ENCODE peak calls at places on chromosome 10, in four cellular contexts. One of them, this sample, is unnamed.

GRCh38 chr10:107546986-107547385 is 382.5 kb upstream of the SORCS1 start:
- DNase-seq in stimulated activated CD8-positive, alpha-beta memory T cell treated with anti-CD3 and anti-CD28 coated beads, Interleukin-15, amount 100 ng/mL, for 24 hours: no peak
- DNase-seq in CD4-positive, alpha-beta memory T cell: no peak
- DNase-seq in NCI-H1092 treated with DMSO at 0.1 percent for 48 hours: no peak
- DNase-seq in this sample: no peak

GRCh38 chr10:118956253-118957140 is 73.0 kb upstream of the NANOS1 start:
- DNase-seq in stimulated activated CD8-positive, alpha-beta memory T cell treated with anti-CD3 and anti-CD28 coated beads, Interleukin-15, amount 100 ng/mL, for 24 hours: no peak
- DNase-seq in CD4-positive, alpha-beta memory T cell: no peak
- DNase-seq in NCI-H1092 treated with DMSO at 0.1 percent for 48 hours: no peak
- DNase-seq in this sample: no peak

GRCh38 chr10:77479586-77479985 is 158.0 kb downstream of the KCNMA1 start:
- DNase-seq in stimulated activated CD8-positive, alpha-beta memory T cell treated with anti-CD3 and anti-CD28 coated beads, Interleukin-15, amount 100 ng/mL, for 24 hours: no peak
- DNase-seq in CD4-positive, alpha-beta memory T cell: no peak
- DNase-seq in NCI-H1092 treated with DMSO at 0.1 percent for 48 hours: no peak
- DNase-seq in this sample: no peak

GRCh38 chr10:27658788-27659187 is 86.8 kb downstream of the MKX start:
- DNase-seq in stimulated activated CD8-positive, alpha-beta memory T cell treated with anti-CD3 and anti-CD28 coated beads, Interleukin-15, amount 100 ng/mL, for 24 hours: no peak
- DNase-seq in CD4-positive, alpha-beta memory T cell: no peak
- DNase-seq in NCI-H1092 treated with DMSO at 0.1 percent for 48 hours: no peak
- DNase-seq in this sample: no peak

GRCh38 chr10:71671983-71672535 is 47.5 kb downstream of the C10orf105 start:
- DNase-seq in stimulated activated CD8-positive, alpha-beta memory T cell treated with anti-CD3 and anti-CD28 coated beads, Interleukin-15, amount 100 ng/mL, for 24 hours: no peak
- DNase-seq in CD4-positive, alpha-beta memory T cell: no peak
- DNase-seq in NCI-H1092 treated with DMSO at 0.1 percent for 48 hours: no peak
- DNase-seq in this sample: no peak

GRCh38 chr10:61869772-61870520 is 31.6 kb upstream of the ARID5B start:
- DNase-seq in stimulated activated CD8-positive, alpha-beta memory T cell treated with anti-CD3 and anti-CD28 coated beads, Interleukin-15, amount 100 ng/mL, for 24 hours: no peak
- DNase-seq in CD4-positive, alpha-beta memory T cell: no peak
- DNase-seq in NCI-H1092 treated with DMSO at 0.1 percent for 48 hours: no peak
- DNase-seq in this sample: no peak

GRCh38 chr10:72665925-72666324 is 26.0 kb upstream of the MCU start:
- DNase-seq in stimulated activated CD8-positive, alpha-beta memory T cell treated with anti-CD3 and anti-CD28 coated beads, Interleukin-15, amount 100 ng/mL, for 24 hours: no peak
- DNase-seq in CD4-positive, alpha-beta memory T cell: no peak
- DNase-seq in NCI-H1092 treated with DMSO at 0.1 percent for 48 hours: no peak
- DNase-seq in this sample: no peak

GRCh38 chr10:25028711-25029110 is 12.3 kb downstream of the THNSL1 start:
- DNase-seq in stimulated activated CD8-positive, alpha-beta memory T cell treated with anti-CD3 and anti-CD28 coated beads, Interleukin-15, amount 100 ng/mL, for 24 hours: no peak
- DNase-seq in CD4-positive, alpha-beta memory T cell: no peak
- DNase-seq in NCI-H1092 treated with DMSO at 0.1 percent for 48 hours: no peak
- DNase-seq in this sample: no peak

GRCh38 chr10:88281592-88282268 is 301.4 kb downstream of the RNLS start:
- DNase-seq in stimulated activated CD8-positive, alpha-beta memory T cell treated with anti-CD3 and anti-CD28 coated beads, Interleukin-15, amount 100 ng/mL, for 24 hours: no peak
- DNase-seq in CD4-positive, alpha-beta memory T cell: no peak
- DNase-seq in NCI-H1092 treated with DMSO at 0.1 percent for 48 hours: no peak
- DNase-seq in this sample: no peak

GRCh38 chr10:131242007-131242406 is 69.5 kb downstream of the TCERG1L start:
- DNase-seq in stimulated activated CD8-positive, alpha-beta memory T cell treated with anti-CD3 and anti-CD28 coated beads, Interleukin-15, amount 100 ng/mL, for 24 hours: no peak
- DNase-seq in CD4-positive, alpha-beta memory T cell: no peak
- DNase-seq in NCI-H1092 treated with DMSO at 0.1 percent for 48 hours: peak
- DNase-seq in this sample: no peak

GRCh38 chr10:72697711-72698110 is 5.8 kb downstream of the MCU start:
- DNase-seq in stimulated activated CD8-positive, alpha-beta memory T cell treated with anti-CD3 and anti-CD28 coated beads, Interleukin-15, amount 100 ng/mL, for 24 hours: no peak
- DNase-seq in CD4-positive, alpha-beta memory T cell: no peak
- DNase-seq in NCI-H1092 treated with DMSO at 0.1 percent for 48 hours: no peak
- DNase-seq in this sample: no peak

GRCh38 chr10:21298686-21299085 is 226.8 kb downstream of the SKIDA1 start:
- DNase-seq in stimulated activated CD8-positive, alpha-beta memory T cell treated with anti-CD3 and anti-CD28 coated beads, Interleukin-15, amount 100 ng/mL, for 24 hours: no peak
- DNase-seq in CD4-positive, alpha-beta memory T cell: no peak
- DNase-seq in NCI-H1092 treated with DMSO at 0.1 percent for 48 hours: no peak
- DNase-seq in this sample: no peak

GRCh38 chr10:70232859-70233108 is 445 bp downstream of the PPA1 start:
- DNase-seq in stimulated activated CD8-positive, alpha-beta memory T cell treated with anti-CD3 and anti-CD28 coated beads, Interleukin-15, amount 100 ng/mL, for 24 hours: no peak
- DNase-seq in CD4-positive, alpha-beta memory T cell: no peak
- DNase-seq in NCI-H1092 treated with DMSO at 0.1 percent for 48 hours: no peak
- DNase-seq in this sample: no peak

GRCh38 chr10:132319853-132320669 is 11.9 kb upstream of the LRRC27 start:
- DNase-seq in stimulated activated CD8-positive, alpha-beta memory T cell treated with anti-CD3 and anti-CD28 coated beads, Interleukin-15, amount 100 ng/mL, for 24 hours: no peak
- DNase-seq in CD4-positive, alpha-beta memory T cell: no peak
- DNase-seq in NCI-H1092 treated with DMSO at 0.1 percent for 48 hours: no peak
- DNase-seq in this sample: no peak

GRCh38 chr10:93458821-93459257 is 23.3 kb downstream of the MYOF start:
- DNase-seq in stimulated activated CD8-positive, alpha-beta memory T cell treated with anti-CD3 and anti-CD28 coated beads, Interleukin-15, amount 100 ng/mL, for 24 hours: no peak
- DNase-seq in CD4-positive, alpha-beta memory T cell: no peak
- DNase-seq in NCI-H1092 treated with DMSO at 0.1 percent for 48 hours: no peak
- DNase-seq in this sample: no peak

GRCh38 chr10:45809829-45810228 is 37.5 kb downstream of the AGAP4 start:
- DNase-seq in stimulated activated CD8-positive, alpha-beta memory T cell treated with anti-CD3 and anti-CD28 coated beads, Interleukin-15, amount 100 ng/mL, for 24 hours: no peak
- DNase-seq in CD4-positive, alpha-beta memory T cell: no peak
- DNase-seq in NCI-H1092 treated with DMSO at 0.1 percent for 48 hours: no peak
- DNase-seq in this sample: no peak

GRCh38 chr10:29849434-29849833 is 210.0 kb downstream of the JCAD start:
- DNase-seq in stimulated activated CD8-positive, alpha-beta memory T cell treated with anti-CD3 and anti-CD28 coated beads, Interleukin-15, amount 100 ng/mL, for 24 hours: no peak
- DNase-seq in CD4-positive, alpha-beta memory T cell: no peak
- DNase-seq in NCI-H1092 treated with DMSO at 0.1 percent for 48 hours: no peak
- DNase-seq in this sample: no peak

GRCh38 chr10:72802291-72803118 is 91.0 kb upstream of the OIT3 start:
- DNase-seq in stimulated activated CD8-positive, alpha-beta memory T cell treated with anti-CD3 and anti-CD28 coated beads, Interleukin-15, amount 100 ng/mL, for 24 hours: no peak
- DNase-seq in CD4-positive, alpha-beta memory T cell: no peak
- DNase-seq in NCI-H1092 treated with DMSO at 0.1 percent for 48 hours: no peak
- DNase-seq in this sample: no peak

GRCh38 chr10:44990302-44990655 is 10.4 kb upstream of the ZNF22 start:
- DNase-seq in stimulated activated CD8-positive, alpha-beta memory T cell treated with anti-CD3 and anti-CD28 coated beads, Interleukin-15, amount 100 ng/mL, for 24 hours: no peak
- DNase-seq in CD4-positive, alpha-beta memory T cell: no peak
- DNase-seq in NCI-H1092 treated with DMSO at 0.1 percent for 48 hours: no peak
- DNase-seq in this sample: no peak

GRCh38 chr10:74745449-74745848 is 81.0 kb upstream of the KAT6B start:
- DNase-seq in stimulated activated CD8-positive, alpha-beta memory T cell treated with anti-CD3 and anti-CD28 coated beads, Interleukin-15, amount 100 ng/mL, for 24 hours: no peak
- DNase-seq in CD4-positive, alpha-beta memory T cell: no peak
- DNase-seq in NCI-H1092 treated with DMSO at 0.1 percent for 48 hours: no peak
- DNase-seq in this sample: no peak

GRCh38 chr10:74244097-74244685 is 93.2 kb downstream of the ADK start:
- DNase-seq in stimulated activated CD8-positive, alpha-beta memory T cell treated with anti-CD3 and anti-CD28 coated beads, Interleukin-15, amount 100 ng/mL, for 24 hours: no peak
- DNase-seq in CD4-positive, alpha-beta memory T cell: peak
- DNase-seq in NCI-H1092 treated with DMSO at 0.1 percent for 48 hours: peak
- DNase-seq in this sample: peak

GRCh38 chr10:72010234-72010992 is 46.2 kb downstream of the CHST3 start:
- DNase-seq in stimulated activated CD8-positive, alpha-beta memory T cell treated with anti-CD3 and anti-CD28 coated beads, Interleukin-15, amount 100 ng/mL, for 24 hours: no peak
- DNase-seq in CD4-positive, alpha-beta memory T cell: no peak
- DNase-seq in NCI-H1092 treated with DMSO at 0.1 percent for 48 hours: no peak
- DNase-seq in this sample: no peak

GRCh38 chr10:72419241-72419640 is 64.5 kb upstream of the DNAJB12 start:
- DNase-seq in stimulated activated CD8-positive, alpha-beta memory T cell treated with anti-CD3 and anti-CD28 coated beads, Interleukin-15, amount 100 ng/mL, for 24 hours: no peak
- DNase-seq in CD4-positive, alpha-beta memory T cell: no peak
- DNase-seq in NCI-H1092 treated with DMSO at 0.1 percent for 48 hours: peak
- DNase-seq in this sample: no peak

GRCh38 chr10:59025981-59026730 is 150.3 kb upstream of the PHYHIPL start:
- DNase-seq in stimulated activated CD8-positive, alpha-beta memory T cell treated with anti-CD3 and anti-CD28 coated beads, Interleukin-15, amount 100 ng/mL, for 24 hours: no peak
- DNase-seq in CD4-positive, alpha-beta memory T cell: no peak
- DNase-seq in NCI-H1092 treated with DMSO at 0.1 percent for 48 hours: no peak
- DNase-seq in this sample: no peak

GRCh38 chr10:101974091-101974799 is 81.7 kb downstream of the ARMH3 start:
- DNase-seq in stimulated activated CD8-positive, alpha-beta memory T cell treated with anti-CD3 and anti-CD28 coated beads, Interleukin-15, amount 100 ng/mL, for 24 hours: no peak
- DNase-seq in CD4-positive, alpha-beta memory T cell: no peak
- DNase-seq in NCI-H1092 treated with DMSO at 0.1 percent for 48 hours: no peak
- DNase-seq in this sample: no peak

GRCh38 chr10:99926925-99927718 is 82.6 kb downstream of the DNMBP start:
- DNase-seq in stimulated activated CD8-positive, alpha-beta memory T cell treated with anti-CD3 and anti-CD28 coated beads, Interleukin-15, amount 100 ng/mL, for 24 hours: no peak
- DNase-seq in CD4-positive, alpha-beta memory T cell: no peak
- DNase-seq in NCI-H1092 treated with DMSO at 0.1 percent for 48 hours: no peak
- DNase-seq in this sample: no peak

This sample was measured in central memory CD4-positive, alpha-beta T cell.